ENCODE peak calls at places on chromosomes 7 and 10, in four cellular contexts. R is MCF 10A, E is RCC 7860, K is endodermal cell. T is an unnamed sample.

GRCh38 chr10:104291439-104291951 is 22.5 kb downstream of the GSTO2 start:
- DNase-seq in E (peak), R (peak), K (peak), T (peak)

GRCh38 chr7:80624763-80625162 is 13.7 kb upstream of the CD36 start:
- DNase-seq in E (no peak), K (no peak), R (no peak), T (no peak)

GRCh38 chr7:129969881-129970446 is 17.2 kb upstream of the UBE2H start:
- DNase-seq in E (peak), K (no peak), R (peak), T (no peak)

GRCh38 chr10:35735412-35735811 is 93.3 kb upstream of the FZD8 start:
- DNase-seq in E (no peak), K (no peak), R (peak), T (no peak)

GRCh38 chr10:17007836-17008235 is 121.8 kb downstream of the CUBN start:
- DNase-seq in K (peak), E (no peak), R (no peak), T (no peak)

GRCh38 chr10:113788604-113789083 is 37.2 kb downstream of the PLEKHS1 start:
- DNase-seq in K (no peak), R (peak), E (peak), T (no peak)

GRCh38 chr10:96400465-96400864 is 41.7 kb upstream of the OPALIN start:
- DNase-seq in K (no peak), R (no peak), E (no peak), T (no peak)

GRCh38 chr10:103763374-103764202 is 91.8 kb downstream of the SH3PXD2A start:
- DNase-seq in E (no peak), R (no peak), K (peak), T (no peak)

GRCh38 chr7:55438085-55438764 is 73.1 kb downstream of the LANCL2 start:
- DNase-seq in K (no peak), R (no peak), E (no peak), T (no peak)

GRCh38 chr7:47420117-47420780 is 161.7 kb downstream of the TNS3 start:
- DNase-seq in E (no peak), R (no peak), K (no peak), T (no peak)

GRCh38 chr10:21495686-21496284 is 29.7 kb downstream of the SKIDA1 start:
- DNase-seq in E (peak), R (peak), K (peak), T (peak)

GRCh38 chr10:15146366-15146765 is 22.1 kb downstream of the NMT2 start:
- DNase-seq in R (no peak), E (no peak), K (peak), T (no peak)

GRCh38 chr10:42864575-42864974 is 82.0 kb downstream of the BMS1 start:
- DNase-seq in K (peak), E (no peak), R (peak), T (no peak)

GRCh38 chr10:99304027-99304856 is 24.9 kb upstream of the CNNM1 start:
- DNase-seq in R (no peak), K (no peak), E (no peak), T (no peak)

GRCh38 chr7:91407942-91408341 is 143.7 kb downstream of the FZD1 start:
- DNase-seq in E (no peak), K (no peak), R (no peak), T (no peak)

GRCh38 chr7:86978804-86979506 is 80.5 kb downstream of the ELAPOR2 start:
- DNase-seq in K (no peak), E (no peak), R (no peak), T (no peak)